ENCODE peak calls at places on chromosomes 2 and 18, in seven cellular contexts. K is vagina, M is adrenal gland, G is Panc1, J is breast epithelium, Q is DND-41, W is GM06990. B is an unnamed sample. For H3K36me3, the result is how much of the 10 kb centered on the place peaks cover.

GRCh38 chr2:221506469-221506868 is 65.6 kb downstream of the EPHA4 start:
- DNase-seq in M (no peak), K (no peak), J (no peak), Q (no peak), G (no peak), W (no peak), B (no peak)

GRCh38 chr18:22844184-22844583 is 88.9 kb upstream of the RBBP8 start:
- DNase-seq in G (no peak), J (no peak), K (no peak), M (no peak), Q (no peak), W (no peak), B (no peak)

GRCh38 chr2:237533668-237534138 is 32.7 kb upstream of the PRLH start:
- DNase-seq in W (no peak), Q (no peak), J (no peak), M (no peak), K (no peak), G (no peak), B (no peak)

GRCh38 chr2:5740853-5741252 is 48.7 kb downstream of the SOX11 start:
- DNase-seq in W (no peak), Q (no peak), J (no peak), K (no peak), M (no peak), G (no peak), B (no peak)

GRCh38 chr2:136008205-136008865 is 22.9 kb upstream of the DARS1 start:
- DNase-seq in W (no peak), J (no peak), Q (peak), M (peak), G (no peak), K (no peak), B (peak)

GRCh38 chr2:27807476-27807875 is 36.0 kb downstream of the MRPL33 start:
- DNase-seq in W (no peak), K (no peak), J (no peak), M (no peak), Q (no peak), G (no peak), B (peak)

GRCh38 chr2:216829533-216829932 is 30.3 kb downstream of the TNP1 start:
- DNase-seq in G (no peak), K (no peak), Q (no peak), W (no peak), M (peak), J (peak), B (peak)

GRCh38 chr2:29660216-29660615 is 261.2 kb downstream of the ALK start:
- DNase-seq in J (no peak), W (no peak), K (no peak), M (no peak), Q (no peak), G (no peak), B (no peak)

GRCh38 chr2:113406114-113406513 is 31.4 kb upstream of the ZNG1B start:
- DNase-seq in M (no peak), Q (no peak), J (no peak), G (no peak), K (no peak), W (peak), B (no peak)

DNA sequence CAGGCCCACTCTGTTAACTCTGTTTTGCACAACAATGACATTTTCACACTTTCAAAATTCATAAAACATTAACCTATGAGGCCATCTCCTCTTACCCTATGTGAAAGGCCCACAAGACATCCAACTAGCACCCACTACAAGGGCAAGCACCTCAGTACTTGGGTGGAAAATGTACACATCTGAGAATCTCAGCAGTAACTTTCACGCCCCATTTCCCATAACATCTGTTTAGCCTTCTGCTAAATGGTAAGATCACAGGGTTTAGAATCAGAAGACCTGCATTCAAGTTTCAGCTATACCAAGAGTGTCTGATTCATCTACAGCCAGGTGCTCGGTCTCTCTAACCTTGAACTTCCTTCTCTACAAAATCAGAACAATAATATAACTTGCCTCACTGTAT is 89.2 kb downstream of the SP100 start:
- DNase-seq in J (no peak), Q (no peak), K (no peak), W (peak), M (no peak), G (no peak), B (no peak)
- H3K36me3 ChIP-seq in J (under half), Q (under half), K (under half), W (under half), M (under half), G (under half), B (under half)

DNA sequence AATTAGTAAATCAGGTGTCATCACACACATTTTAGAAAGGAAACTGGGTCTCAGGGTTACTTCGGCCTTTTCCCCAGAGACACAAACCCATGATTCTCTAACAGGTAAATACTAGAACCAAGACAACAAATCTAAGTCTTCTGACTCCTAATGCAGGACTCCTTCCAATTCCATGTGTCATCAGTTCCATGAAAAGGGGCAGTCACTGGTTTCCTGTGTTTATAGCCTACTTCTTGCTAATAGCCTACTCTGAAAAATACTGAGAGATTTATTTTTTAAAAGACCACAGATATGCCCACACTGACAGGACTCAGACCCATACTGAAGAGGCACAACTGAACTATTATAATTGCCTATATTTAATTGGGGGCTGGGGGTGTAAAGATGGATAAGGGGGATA is 33.0 kb downstream of the RAB1A start:
- DNase-seq in M (no peak), G (no peak), W (no peak), J (no peak), Q (no peak), K (no peak), B (no peak)
- H3K36me3 ChIP-seq in M (under half), G (under half), W (under half), J (under half), Q (half or more), K (under half), B (under half)

DNA sequence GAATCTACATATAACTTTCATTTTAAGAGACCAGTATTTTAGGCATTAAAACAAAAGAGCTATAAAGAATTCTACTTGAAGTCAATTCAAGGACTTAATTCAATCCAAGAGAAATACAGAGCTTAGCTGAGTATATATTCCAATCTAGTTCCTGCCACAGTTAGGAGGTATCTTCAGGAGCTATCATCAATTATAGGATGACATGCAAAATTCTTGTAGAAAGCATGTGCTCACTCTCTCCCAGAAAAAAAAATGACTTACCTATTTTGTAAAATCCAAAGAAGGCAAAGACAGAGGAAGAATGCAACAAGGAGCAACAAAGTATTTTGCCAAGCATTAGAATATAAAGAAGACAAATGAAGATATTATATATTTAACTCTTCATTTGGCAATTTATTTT is 31.8 kb upstream of the CFAP36 start:
- DNase-seq in K (no peak), G (no peak), J (no peak), W (no peak), M (no peak), Q (no peak), B (no peak)
- H3K36me3 ChIP-seq in K (under half), G (under half), J (under half), W (under half), M (under half), Q (under half), B (under half)

GRCh38 chr2:230816735-230817134 is 48.0 kb upstream of the ITM2C start:
- DNase-seq in G (no peak), M (peak), J (no peak), Q (no peak), K (no peak), W (no peak), B (no peak)
- H3K36me3 ChIP-seq in G (under half), M (under half), J (under half), Q (half or more), K (under half), W (under half), B (under half)

GRCh38 chr2:120382541-120383144 is 36.7 kb downstream of the INHBB start:
- DNase-seq in M (no peak), Q (no peak), K (no peak), G (no peak), J (no peak), W (no peak), B (no peak)
- H3K36me3 ChIP-seq in M (under half), Q (under half), K (under half), G (under half), J (under half), W (under half), B (under half)

B was measured in uterus.